ENCODE peak calls at places on chromosome 7, in nine cellular contexts. X is brain microvascular endothelial cell; B is PC-3; Q is neural progenitor cell; U is adipocyte; M is CD8-positive, alpha-beta T cell; P is upper lobe of right lung; O is adrenal gland; N is CD4-positive, CD25-positive, alpha-beta regulatory T cell. K is an unnamed sample. For H3K36me3, the result is how much of the 10 kb centered on the place peaks cover.

GRCh38 chr7:80218723-80219122 is 84.1 kb downstream of the GNAI1 start:
- DNase-seq in B (peak), U (peak), O (peak), M (no peak), P (no peak), Q (no peak), N (no peak), X (peak), K (no peak)

GRCh38 chr7:154306036-154306435 is 253.8 kb downstream of the DPP6 start:
- DNase-seq in P (no peak), O (no peak), Q (no peak), U (no peak), N (no peak), B (no peak), M (no peak), X (no peak), K (no peak)

GRCh38 chr7:69349291-69349690 is 249.0 kb upstream of the AUTS2 start:
- DNase-seq in N (no peak), B (no peak), X (no peak), Q (no peak), U (no peak), M (no peak), O (no peak), P (no peak), K (no peak)

GRCh38 chr7:55189447-55189760 is 170.6 kb downstream of the EGFR start:
- DNase-seq in Q (no peak), B (no peak), M (no peak), X (no peak), U (no peak), O (no peak), P (no peak), N (no peak), K (no peak)

GRCh38 chr7:40437936-40438634 is 303.3 kb downstream of the SUGCT start:
- DNase-seq in B (no peak), Q (no peak), M (no peak), X (peak), U (peak), P (no peak), N (no peak), O (no peak), K (no peak)

GRCh38 chr7:119949053-119949452 is 323.9 kb upstream of the KCND2 start:
- DNase-seq in U (no peak), M (no peak), P (no peak), Q (no peak), O (no peak), X (no peak), B (no peak), N (no peak), K (no peak)

GRCh38 chr7:96017877-96018276 is 245.5 kb downstream of the DYNC1I1 start:
- DNase-seq in N (no peak), B (no peak), X (no peak), U (no peak), P (no peak), O (no peak), Q (no peak), M (no peak), K (no peak)

GRCh38 chr7:114478384-114478783 is 63.8 kb downstream of the FOXP2 start:
- DNase-seq in M (no peak), X (no peak), B (no peak), O (no peak), N (no peak), Q (no peak), U (no peak), P (no peak), K (no peak)

GRCh38 chr7:33757563-33758165 is 147.7 kb upstream of the BMPER start:
- DNase-seq in B (peak), U (peak), N (peak), M (no peak), X (peak), P (no peak), Q (peak), O (peak), K (no peak)

GRCh38 chr7:107171496-107171895 is 2.7 kb downstream of the HBP1 start:
- DNase-seq in N (no peak), Q (no peak), B (no peak), X (no peak), M (no peak), O (no peak), U (no peak), P (no peak), K (no peak)

GRCh38 chr7:84393776-84394175 is 199.2 kb upstream of the SEMA3A start:
- DNase-seq in U (peak), P (no peak), X (no peak), B (peak), O (no peak), N (no peak), Q (no peak), M (no peak), K (no peak)

GRCh38 chr7:137652721-137653120 is 194.1 kb downstream of the DGKI start:
- DNase-seq in O (no peak), P (no peak), B (peak), N (no peak), X (peak), U (peak), M (no peak), Q (no peak), K (no peak)

GRCh38 chr7:101058355-101058754 is 26.9 kb upstream of the TRIM56 start:
- DNase-seq in X (peak), U (peak), O (peak), B (peak), Q (peak), P (peak), M (peak), N (peak), K (peak)

GRCh38 chr7:152050547-152050971 is 25.1 kb downstream of the GALNT11 start:
- DNase-seq in M (no peak), B (no peak), N (no peak), O (no peak), U (peak), P (no peak), X (no peak), Q (no peak), K (peak)

GRCh38 chr7:124412531-124412930 is 353.1 kb downstream of the GPR37 start:
- DNase-seq in Q (no peak), B (no peak), M (no peak), O (no peak), X (no peak), P (no peak), N (no peak), U (no peak), K (no peak)

GRCh38 chr7:81714306-81714705 is 55.5 kb downstream of the HGF start:
- DNase-seq in O (no peak), M (no peak), P (no peak), B (no peak), X (no peak), U (no peak), Q (no peak), N (no peak), K (no peak)

GRCh38 chr7:109003742-109004141 is 434.1 kb downstream of the DNAJB9 start:
- DNase-seq in X (peak), P (no peak), Q (no peak), U (no peak), B (no peak), M (no peak), O (no peak), N (no peak), K (no peak)

GRCh38 chr7:47622946-47623640 is 41.2 kb upstream of the TNS3 start:
- DNase-seq in N (no peak), B (peak), X (peak), Q (no peak), U (peak), O (no peak), M (no peak), P (no peak), K (peak)

GRCh38 chr7:135744938-135745701 is 3.5 kb downstream of the FAM180A start:
- DNase-seq in Q (no peak), P (no peak), O (peak), B (peak), M (no peak), X (peak), N (no peak), U (peak), K (no peak)

GRCh38 chr7:84110400-84110799 is 84.2 kb downstream of the SEMA3A start:
- DNase-seq in P (no peak), B (no peak), Q (no peak), U (no peak), O (no peak), M (no peak), N (no peak), X (no peak), K (no peak)

GRCh38 chr7:135704074-135704473 is 23.9 kb downstream of the SLC13A4 start:
- DNase-seq in U (no peak), M (no peak), N (peak), O (no peak), B (no peak), Q (peak), P (no peak), X (no peak), K (peak)

GRCh38 chr7:123580406-123581161 is 21.0 kb upstream of the ASB15 start:
- DNase-seq in N (peak), X (peak), P (no peak), Q (peak), O (peak), M (no peak), U (peak), B (peak), K (peak)

GRCh38 chr7:50304158-50304910 is at the start of gene IKZF1:
- DNase-seq in P (peak), B (no peak), U (peak), O (peak), M (peak), N (peak), X (no peak), Q (peak), K (no peak)

GRCh38 chr7:55107946-55108345 is 89.1 kb downstream of the EGFR start:
- DNase-seq in U (no peak), N (no peak), Q (no peak), M (no peak), O (no peak), B (peak), P (no peak), X (no peak), K (no peak)

GRCh38 chr7:27840314-27840713 is 100.4 kb downstream of the TAX1BP1 start:
- DNase-seq in B (no peak), N (peak), U (no peak), X (no peak), Q (no peak), M (peak), P (no peak), O (no peak), K (no peak)

GRCh38 chr7:72048420-72048819 is 363.7 kb downstream of the CALN1 start:
- DNase-seq in U (no peak), Q (no peak), N (no peak), O (no peak), B (no peak), X (no peak), M (no peak), P (no peak), K (no peak)

GRCh38 chr7:72481934-72482333 is 69.8 kb upstream of the CALN1 start:
- DNase-seq in B (no peak), M (no peak), U (no peak), Q (no peak), X (no peak), N (no peak), P (no peak), O (no peak), K (no peak)

GRCh38 chr7:87456247-87456646 is 19.2 kb downstream of the ABCB4 start:
- DNase-seq in Q (no peak), N (no peak), O (no peak), U (no peak), P (no peak), M (no peak), B (no peak), X (no peak), K (no peak)

GRCh38 chr7:137007001-137007725 is 138.7 kb downstream of the CHRM2 start:
- DNase-seq in X (peak), N (no peak), P (no peak), U (peak), M (no peak), Q (no peak), B (peak), O (no peak), K (no peak)

GRCh38 chr7:25619963-25620799 is 391.9 kb upstream of the NPVF start:
- DNase-seq in X (no peak), O (no peak), N (peak), Q (no peak), P (no peak), U (no peak), B (no peak), M (no peak), K (no peak)

GRCh38 chr7:113715981-113716870 is 202.6 kb downstream of the PPP1R3A start:
- DNase-seq in P (no peak), U (no peak), X (no peak), Q (no peak), N (no peak), B (no peak), O (no peak), M (no peak), K (peak)

GRCh38 chr7:106346678-106347217 is 62.0 kb upstream of the NAMPT start:
- DNase-seq in P (no peak), O (no peak), Q (no peak), B (peak), X (peak), N (peak), U (peak), M (peak), K (peak)

GRCh38 chr7:48111596-48111995 is 22.5 kb downstream of the UPP1 start:
- DNase-seq in M (no peak), P (no peak), N (no peak), O (no peak), Q (no peak), X (no peak), B (no peak), U (no peak), K (no peak)

GRCh38 chr7:73701357-73701995 is 18.0 kb downstream of the STX1A start:
- DNase-seq in P (no peak), N (peak), Q (peak), M (no peak), B (peak), O (peak), X (peak), U (peak), K (peak)

GRCh38 chr7:77866791-77867190 is 68.2 kb downstream of the PHTF2 start:
- DNase-seq in P (no peak), B (peak), Q (no peak), X (no peak), U (peak), M (no peak), N (no peak), O (no peak), K (no peak)

GRCh38 chr7:98923512-98923911 is 45.2 kb downstream of the TRRAP start:
- DNase-seq in O (no peak), P (no peak), X (no peak), Q (no peak), M (no peak), N (no peak), B (no peak), U (no peak), K (no peak)

GRCh38 chr7:98922392-98923107 is 44.2 kb downstream of the TRRAP start:
- DNase-seq in N (no peak), O (no peak), U (peak), P (peak), B (no peak), M (no peak), X (peak), Q (no peak), K (no peak)

GRCh38 chr7:98917331-98917730 is 39.0 kb downstream of the TRRAP start:
- DNase-seq in P (no peak), O (no peak), M (no peak), X (no peak), B (no peak), N (no peak), Q (no peak), U (no peak), K (no peak)

GRCh38 chr7:98927125-98927524 is 48.8 kb downstream of the TRRAP start:
- DNase-seq in X (no peak), N (no peak), U (no peak), Q (no peak), B (no peak), M (no peak), P (no peak), O (no peak), K (no peak)

GRCh38 chr7:98921608-98922372 is 43.5 kb downstream of the TRRAP start:
- DNase-seq in M (no peak), B (no peak), X (no peak), N (no peak), P (no peak), O (no peak), U (no peak), Q (peak), K (no peak)
- H3K36me3 ChIP-seq in M (half or more), B (under half), X (half or more), N (half or more), P (half or more), O (half or more), U (half or more), Q (under half), K (half or more)

GRCh38 chr7:121373177-121373576 is 22.9 kb downstream of the FAM3C start:
- DNase-seq in U (no peak), P (no peak), X (no peak), Q (no peak), M (no peak), O (no peak), N (no peak), B (no peak), K (no peak)
- H3K36me3 ChIP-seq in U (half or more), P (under half), X (half or more), Q (under half), M (under half), O (under half), N (under half), B (under half), K (half or more)

DNA sequence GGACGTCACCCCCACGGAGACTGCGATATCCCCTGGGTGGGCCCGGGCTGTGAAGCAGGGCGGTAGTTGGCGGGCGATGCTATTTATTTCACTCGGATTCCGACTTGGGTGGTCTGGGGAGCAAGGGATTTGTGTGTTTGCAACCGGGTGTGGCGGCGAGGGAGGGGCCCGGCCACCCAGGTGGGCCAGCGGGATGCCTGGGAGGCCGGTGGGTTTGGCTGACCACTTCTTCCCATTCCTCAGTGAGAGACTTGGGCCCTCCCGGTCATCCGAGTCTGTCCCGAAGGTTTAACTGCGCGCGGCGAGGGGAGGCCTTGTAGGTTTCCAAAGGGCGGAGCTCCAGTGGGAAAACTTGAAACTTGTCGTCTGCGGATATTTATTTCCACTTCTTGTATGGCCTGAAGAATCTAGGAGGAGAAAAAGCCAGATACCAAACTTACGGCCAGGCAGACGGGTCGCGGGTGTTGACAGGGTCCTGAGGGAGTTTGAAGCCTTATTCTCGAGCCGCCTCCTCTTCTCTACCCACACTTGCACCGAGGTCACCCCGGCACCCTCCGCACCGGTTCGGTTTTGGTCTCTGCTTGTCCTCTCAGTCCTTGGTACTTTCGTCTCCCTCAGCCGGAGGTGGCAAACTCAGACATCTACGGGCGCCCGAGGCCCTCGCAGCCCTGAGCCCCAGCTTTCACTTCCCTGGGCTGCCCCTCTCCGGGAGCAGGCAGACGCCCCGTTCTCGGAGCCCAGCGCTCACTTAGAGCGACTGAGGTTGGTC is 17.9 kb downstream of the ZNF316 start:
- DNase-seq in M (no peak), U (no peak), B (no peak), Q (no peak), P (peak), N (no peak), X (no peak), O (no peak), K (no peak)
- H3K36me3 ChIP-seq in M (under half), U (under half), B (under half), Q (under half), P (under half), N (under half), X (under half), O (under half), K (under half)

GRCh38 chr7:99000196-99000903 is 122.0 kb downstream of the TRRAP start:
- DNase-seq in N (no peak), U (no peak), M (no peak), Q (no peak), B (no peak), O (no peak), P (peak), X (no peak), K (no peak)

GRCh38 chr7:99000904-99001442 is 122.6 kb downstream of the TRRAP start:
- DNase-seq in O (no peak), P (no peak), B (no peak), U (no peak), N (no peak), X (no peak), Q (no peak), M (no peak), K (no peak)

GRCh38 chr7:99002146-99002826 is 124.0 kb downstream of the TRRAP start:
- DNase-seq in N (no peak), Q (no peak), P (no peak), M (no peak), X (no peak), U (no peak), B (no peak), O (no peak), K (no peak)

GRCh38 chr7:99002827-99003212 is 124.5 kb downstream of the TRRAP start:
- DNase-seq in P (no peak), M (no peak), B (no peak), Q (no peak), X (no peak), U (no peak), N (no peak), O (no peak), K (no peak)

GRCh38 chr7:99001482-99002145 is 123.3 kb downstream of the TRRAP start:
- DNase-seq in P (no peak), O (no peak), Q (no peak), U (no peak), M (no peak), B (no peak), X (peak), N (no peak), K (no peak)
- H3K36me3 ChIP-seq in P (half or more), O (half or more), Q (under half), U (half or more), M (under half), B (under half), X (under half), N (half or more), K (under half)

GRCh38 chr7:41971640-41972187 is 265.3 kb downstream of the GLI3 start:
- DNase-seq in U (no peak), B (no peak), M (no peak), N (no peak), X (no peak), P (no peak), O (no peak), Q (no peak), K (no peak)
- H3K36me3 ChIP-seq in U (under half), B (under half), M (under half), N (under half), X (under half), P (under half), O (under half), Q (under half), K (under half)

GRCh38 chr7:45054442-45054841 is 34.3 kb downstream of the NACAD start:
- DNase-seq in N (no peak), P (no peak), X (no peak), O (no peak), Q (no peak), M (no peak), U (no peak), B (no peak), K (no peak)
- H3K36me3 ChIP-seq in N (half or more), P (under half), X (under half), O (under half), Q (under half), M (under half), U (under half), B (under half), K (under half)

GRCh38 chr7:155715406-155715805 is 70.9 kb downstream of the RBM33 start:
- DNase-seq in N (no peak), O (no peak), P (no peak), Q (no peak), X (no peak), B (no peak), M (no peak), U (no peak), K (no peak)

GRCh38 chr7:155711081-155711480 is 66.6 kb downstream of the RBM33 start:
- DNase-seq in X (no peak), O (peak), B (no peak), U (no peak), N (no peak), Q (no peak), M (no peak), P (no peak), K (no peak)

GRCh38 chr7:155714702-155715101 is 70.2 kb downstream of the RBM33 start:
- DNase-seq in N (no peak), Q (no peak), M (no peak), P (no peak), X (no peak), U (no peak), B (no peak), O (no peak), K (no peak)

GRCh38 chr7:155710530-155710929 is 66.1 kb downstream of the RBM33 start:
- DNase-seq in Q (no peak), X (no peak), N (no peak), P (no peak), M (no peak), O (no peak), B (no peak), U (no peak), K (peak)

GRCh38 chr7:155713382-155713781 is 68.9 kb downstream of the RBM33 start:
- DNase-seq in O (no peak), U (no peak), B (no peak), X (no peak), M (no peak), Q (no peak), N (no peak), P (peak), K (no peak)
- H3K36me3 ChIP-seq in O (under half), U (under half), B (under half), X (under half), M (under half), Q (under half), N (half or more), P (half or more), K (under half)